ENCODE peak calls at places on chromosomes 3 and 15, in nine cellular contexts. S is left ventricle myocardium inferior, R is adrenal gland, H is PC-9, P is tibial artery, L is heart right ventricle, X is right lobe of liver, N is tibial nerve, I is body of pancreas. K is an unnamed sample.

GRCh38 chr3:17195856-17196604 is 311.3 kb downstream of the PLCL2 start:
- DNase-seq in S (no peak), R (no peak), H (no peak), P (no peak), L (no peak), X (no peak), N (no peak), I (no peak), K (no peak)

GRCh38 chr3:172696357-172696756 is 14.5 kb downstream of the NCEH1 start:
- DNase-seq in S (no peak), R (no peak), H (no peak), P (no peak), L (no peak), X (no peak), N (no peak), I (no peak), K (no peak)

GRCh38 chr15:93152951-93153350 is 63.9 kb upstream of the RGMA start:
- DNase-seq in S (peak; percentile 76), R (peak; percentile 44), H (no peak), P (peak; percentile 81), L (peak; percentile 85), X (peak; percentile 48), N (peak; percentile 92), I (peak; percentile 79), K (no peak)

GRCh38 chr15:35281515-35281914 is 196.4 kb upstream of the NANOGP8 start:
- DNase-seq in S (no peak), R (no peak), H (no peak), P (no peak), L (no peak), X (no peak), N (no peak), I (no peak), K (no peak)

GRCh38 chr15:73794501-73795133 is 41.5 kb upstream of the INSYN1 start:
- DNase-seq in S (no peak), R (no peak), H (no peak), P (no peak), L (no peak), X (no peak), N (no peak), I (no peak), K (no peak)

GRCh38 chr3:146598486-146598885 is 6.7 kb downstream of the PLSCR5 start:
- DNase-seq in S (no peak), R (no peak), H (no peak), P (no peak), L (no peak), X (no peak), N (no peak), I (no peak), K (no peak)

GRCh38 chr15:89361451-89362202 is 27.0 kb upstream of the POLG start:
- DNase-seq in S (peak; percentile 61), R (peak; percentile 74), H (no peak), P (peak; percentile 33), L (peak; percentile 61), X (peak; percentile 67), N (peak; percentile 48), I (peak; percentile 76), K (peak; percentile 24)

GRCh38 chr3:27574438-27574795 is 90.2 kb upstream of the SLC4A7 start:
- DNase-seq in S (no peak), R (no peak), H (no peak), P (no peak), L (no peak), X (no peak), N (no peak), I (no peak), K (no peak)

GRCh38 chr3:123618768-123619484 is 34.1 kb upstream of the HACD2 start:
- DNase-seq in S (peak; percentile 72), R (peak; percentile 78), H (peak; percentile 58), P (peak; percentile 87), L (peak; percentile 73), X (no peak), N (peak; percentile 78), I (peak; percentile 71), K (no peak)

GRCh38 chr3:113286524-113286923 is 75.2 kb downstream of the BOC start:
- DNase-seq in S (no peak), R (no peak), H (no peak), P (no peak), L (no peak), X (no peak), N (no peak), I (peak; percentile 12), K (no peak)

GRCh38 chr3:113285741-113286140 is 74.4 kb downstream of the BOC start:
- DNase-seq in S (no peak), R (no peak), H (no peak), P (no peak), L (no peak), X (no peak), N (no peak), I (no peak), K (no peak)

GRCh38 chr3:113285226-113285625 is 73.9 kb downstream of the BOC start:
- DNase-seq in S (no peak), R (no peak), H (no peak), P (no peak), L (no peak), X (no peak), N (no peak), I (no peak), K (no peak)

GRCh38 chr3:113287111-113287817 is 75.9 kb downstream of the BOC start:
- DNase-seq in S (no peak), R (peak; percentile 27), H (peak; percentile 47), P (no peak), L (no peak), X (no peak), N (no peak), I (peak; percentile 39), K (no peak)

DNA sequence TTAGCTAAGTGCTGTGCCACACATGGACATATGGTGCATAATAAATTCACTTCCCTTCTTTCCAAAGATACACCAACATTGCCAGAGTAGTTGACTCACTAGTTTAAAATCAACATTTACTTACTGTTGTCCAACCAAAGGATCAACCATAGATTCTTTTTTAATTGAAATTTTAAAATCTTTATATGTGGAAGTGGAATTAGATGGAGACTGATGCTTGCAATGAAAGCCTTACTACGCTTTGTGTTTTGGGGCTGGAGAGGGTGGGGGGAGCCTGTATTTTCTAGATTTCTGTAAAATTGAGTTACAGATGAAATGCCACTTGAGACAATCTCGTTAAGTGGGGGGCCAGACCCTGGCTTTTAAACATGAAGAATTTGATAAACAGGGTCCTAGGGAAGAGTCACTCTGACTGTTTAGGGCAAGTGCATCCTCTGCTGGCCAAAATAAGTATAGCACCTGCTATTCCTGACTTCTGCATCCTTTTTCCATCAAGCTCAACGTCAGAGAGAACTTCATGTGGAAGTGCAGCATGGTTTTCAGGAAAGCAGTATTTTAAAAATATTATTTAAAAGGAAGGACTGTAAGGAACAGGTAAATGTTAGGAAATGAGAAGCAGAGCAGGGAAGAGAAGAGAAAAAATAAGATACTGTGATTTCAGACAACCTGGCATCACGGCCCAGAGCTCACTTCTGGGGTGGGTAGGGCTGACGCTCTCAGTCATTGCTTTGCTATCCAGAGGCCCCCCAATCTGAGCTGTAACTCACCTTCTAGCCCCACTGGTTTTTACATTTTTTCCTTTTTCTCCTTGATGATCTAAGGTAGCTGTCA is 76.7 kb downstream of the BOC start:
- DNase-seq in S (no peak), R (peak; percentile 71), H (no peak), P (peak; percentile 64), L (peak; percentile 70), X (no peak), N (peak; percentile 96), I (peak; percentile 62), K (no peak)
- H3K27me3 ChIP-seq in S (no peaks in the 10 kb centered on the region), R (no peaks in the 10 kb centered on the region), H (no peaks in the 10 kb centered on the region), P (no peaks in the 10 kb centered on the region), L (no peaks in the 10 kb centered on the region), X (no peaks in the 10 kb centered on the region), N (no peaks in the 10 kb centered on the region), I (no peaks in the 10 kb centered on the region), K (no peaks in the 10 kb centered on the region)

GRCh38 chr15:78178056-78178455 is 28.9 kb downstream of the IDH3A start:
- DNase-seq in S (no peak), R (no peak), H (no peak), P (no peak), L (no peak), X (no peak), N (no peak), I (no peak), K (no peak)

GRCh38 chr15:78179286-78179840 is 30.2 kb downstream of the IDH3A start:
- DNase-seq in S (no peak), R (no peak), H (no peak), P (no peak), L (no peak), X (peak; percentile 40), N (no peak), I (no peak), K (no peak)

GRCh38 chr15:78175333-78175732 is 26.2 kb downstream of the IDH3A start:
- DNase-seq in S (no peak), R (no peak), H (no peak), P (no peak), L (no peak), X (peak; percentile 26), N (no peak), I (no peak), K (no peak)

GRCh38 chr15:78179906-78180305 is 30.7 kb downstream of the IDH3A start:
- DNase-seq in S (no peak), R (no peak), H (no peak), P (no peak), L (no peak), X (no peak), N (no peak), I (no peak), K (no peak)

DNA sequence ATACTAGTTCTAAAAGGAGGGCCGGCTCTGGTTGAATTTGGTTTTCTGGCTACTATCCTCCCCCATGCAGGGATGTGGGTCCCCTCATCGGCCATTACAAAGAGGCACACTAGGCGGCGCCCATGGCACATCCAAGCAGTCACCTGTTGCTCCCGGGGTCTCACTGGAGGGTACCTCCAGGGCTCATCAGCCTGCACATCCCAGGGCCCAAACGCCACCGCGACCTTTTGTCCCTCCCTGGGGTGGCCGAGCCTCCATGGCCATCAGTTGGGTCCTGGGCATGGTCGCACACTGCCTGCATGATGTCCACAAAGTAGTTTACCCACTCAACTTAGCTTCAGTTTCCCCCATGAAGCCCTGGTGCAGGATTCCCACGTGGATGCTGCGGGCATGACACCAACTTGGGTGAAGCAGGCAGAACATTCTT is 28.3 kb downstream of the IDH3A start:
- DNase-seq in S (peak; percentile 44), R (peak; percentile 36), H (no peak), P (no peak), L (peak; percentile 32), X (no peak), N (peak; percentile 18), I (peak; percentile 39), K (no peak)
- H3K27me3 ChIP-seq in S (no peaks in the 10 kb centered on the region), R (no peaks in the 10 kb centered on the region), H (no peaks in the 10 kb centered on the region), P (no peaks in the 10 kb centered on the region), L (no peaks in the 10 kb centered on the region), X (no peaks in the 10 kb centered on the region), N (no peaks in the 10 kb centered on the region), I (no peaks in the 10 kb centered on the region), K (no peaks in the 10 kb centered on the region)

DNA sequence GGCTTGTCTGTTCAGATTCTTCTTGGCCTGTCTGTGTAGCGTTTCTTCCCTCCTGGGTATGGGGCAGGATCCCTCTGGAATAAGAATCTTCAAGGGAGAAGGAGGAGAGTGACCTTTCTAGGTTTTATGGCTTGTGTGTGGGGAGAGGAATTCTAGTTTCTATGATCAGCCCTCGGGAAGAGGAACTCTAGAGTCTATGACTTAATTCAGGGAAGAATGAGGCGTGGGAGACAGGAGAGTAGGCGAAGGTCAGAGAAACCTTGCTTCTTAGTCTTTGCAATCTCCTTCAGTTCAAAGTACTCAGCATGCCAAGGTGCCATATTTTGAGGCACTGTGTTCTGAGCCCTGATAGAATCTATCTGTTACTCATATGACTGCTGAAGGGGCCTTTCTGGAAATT is 99.2 kb upstream of the C3orf80 start:
- DNase-seq in S (no peak), R (no peak), H (no peak), P (no peak), L (no peak), X (no peak), N (no peak), I (no peak), K (no peak)
- H3K27me3 ChIP-seq in S (peaks cover 17% of the 10 kb centered on the region), R (no peaks in the 10 kb centered on the region), H (no peaks in the 10 kb centered on the region), P (no peaks in the 10 kb centered on the region), L (peaks cover 6% of the 10 kb centered on the region), X (no peaks in the 10 kb centered on the region), N (no peaks in the 10 kb centered on the region), I (no peaks in the 10 kb centered on the region), K (no peaks in the 10 kb centered on the region)

GRCh38 chr15:49227602-49228001 is 57.6 kb downstream of the GALK2 start:
- DNase-seq in S (no peak), R (no peak), H (no peak), P (no peak), L (no peak), X (no peak), N (no peak), I (no peak), K (no peak)
- H3K27me3 ChIP-seq in S (no peaks in the 10 kb centered on the region), R (no peaks in the 10 kb centered on the region), H (no peaks in the 10 kb centered on the region), P (no peaks in the 10 kb centered on the region), L (no peaks in the 10 kb centered on the region), X (no peaks in the 10 kb centered on the region), N (no peaks in the 10 kb centered on the region), I (no peaks in the 10 kb centered on the region), K (no peaks in the 10 kb centered on the region)

K was measured in effector memory CD4-positive, alpha-beta T cell.